ENCODE peak calls at places on chromosomes 13 and 19, in eight cellular contexts. One of them, this sample, is unnamed.

GRCh38 chr19:13906525-13906904 is 514 bp downstream of the CC2D1A start:
- DNase-seq in lung: peak; percentile 41
- DNase-seq in lower lobe of right lung: peak; percentile 64
- DNase-seq in fibroblast of lung: no peak
- DNase-seq in GM12878: no peak
- DNase-seq in ascending aorta: no peak
- DNase-seq in heart left ventricle: no peak
- DNase-seq in mucosa of descending colon: peak; percentile 88
- DNase-seq in this sample: no peak

GRCh38 chr13:112222971-112223370 is 153.2 kb upstream of the SPACA7 start:
- DNase-seq in lower lobe of right lung: no peak
- DNase-seq in GM12878: no peak
- DNase-seq in mucosa of descending colon: no peak
- DNase-seq in heart left ventricle: no peak
- DNase-seq in fibroblast of lung: no peak
- DNase-seq in ascending aorta: no peak
- DNase-seq in lung: no peak
- DNase-seq in this sample: no peak

GRCh38 chr19:33299061-33299665 is 3.2 kb downstream of the CEBPA start:
- DNase-seq in lung: no peak
- DNase-seq in mucosa of descending colon: peak; percentile 43
- DNase-seq in GM12878: no peak
- DNase-seq in ascending aorta: no peak
- DNase-seq in heart left ventricle: no peak
- DNase-seq in fibroblast of lung: no peak
- DNase-seq in lower lobe of right lung: no peak
- DNase-seq in this sample: no peak

GRCh38 chr19:56107626-56108351 is 13.3 kb downstream of the ZNF787 start:
- DNase-seq in ascending aorta: no peak
- DNase-seq in mucosa of descending colon: no peak
- DNase-seq in lung: no peak
- DNase-seq in fibroblast of lung: no peak
- DNase-seq in GM12878: no peak
- DNase-seq in heart left ventricle: no peak
- DNase-seq in lower lobe of right lung: no peak
- DNase-seq in this sample: no peak

GRCh38 chr13:50208826-50209335 is 193.6 kb downstream of the KCNRG start:
- DNase-seq in ascending aorta: peak; percentile 18
- DNase-seq in lung: peak; percentile 56
- DNase-seq in fibroblast of lung: peak; percentile 90
- DNase-seq in heart left ventricle: peak; percentile 54
- DNase-seq in lower lobe of right lung: peak; percentile 75
- DNase-seq in mucosa of descending colon: peak; percentile 51
- DNase-seq in GM12878: no peak
- DNase-seq in this sample: no peak

GRCh38 chr19:44573647-44574046 is 39.7 kb upstream of the IGSF23 start:
- DNase-seq in GM12878: no peak
- DNase-seq in mucosa of descending colon: no peak
- DNase-seq in lower lobe of right lung: no peak
- DNase-seq in lung: no peak
- DNase-seq in fibroblast of lung: peak; percentile 20
- DNase-seq in heart left ventricle: no peak
- DNase-seq in ascending aorta: no peak
- DNase-seq in this sample: no peak

GRCh38 chr19:3370728-3371591 is 4.6 kb downstream of the NFIC start:
- DNase-seq in heart left ventricle: no peak
- DNase-seq in fibroblast of lung: no peak
- DNase-seq in lung: no peak
- DNase-seq in GM12878: no peak
- DNase-seq in ascending aorta: no peak
- DNase-seq in lower lobe of right lung: no peak
- DNase-seq in mucosa of descending colon: no peak
- DNase-seq in this sample: no peak

GRCh38 chr19:19420570-19421301 is 15.3 kb downstream of the GATAD2A start:
- DNase-seq in GM12878: peak; percentile 87
- DNase-seq in lower lobe of right lung: no peak
- DNase-seq in fibroblast of lung: no peak
- DNase-seq in mucosa of descending colon: no peak
- DNase-seq in lung: no peak
- DNase-seq in heart left ventricle: no peak
- DNase-seq in ascending aorta: no peak
- DNase-seq in this sample: no peak

GRCh38 chr13:21684576-21684975 is 13.7 kb downstream of the FGF9 start:
- DNase-seq in mucosa of descending colon: no peak
- DNase-seq in heart left ventricle: no peak
- DNase-seq in GM12878: no peak
- DNase-seq in lower lobe of right lung: no peak
- DNase-seq in lung: no peak
- DNase-seq in ascending aorta: no peak
- DNase-seq in fibroblast of lung: peak; percentile 14
- DNase-seq in this sample: no peak

GRCh38 chr19:39083983-39084731 is at the start of gene ACP7:
- DNase-seq in GM12878: no peak
- DNase-seq in heart left ventricle: no peak
- DNase-seq in lower lobe of right lung: no peak
- DNase-seq in lung: no peak
- DNase-seq in mucosa of descending colon: no peak
- DNase-seq in fibroblast of lung: no peak
- DNase-seq in ascending aorta: no peak
- DNase-seq in this sample: no peak

DNA sequence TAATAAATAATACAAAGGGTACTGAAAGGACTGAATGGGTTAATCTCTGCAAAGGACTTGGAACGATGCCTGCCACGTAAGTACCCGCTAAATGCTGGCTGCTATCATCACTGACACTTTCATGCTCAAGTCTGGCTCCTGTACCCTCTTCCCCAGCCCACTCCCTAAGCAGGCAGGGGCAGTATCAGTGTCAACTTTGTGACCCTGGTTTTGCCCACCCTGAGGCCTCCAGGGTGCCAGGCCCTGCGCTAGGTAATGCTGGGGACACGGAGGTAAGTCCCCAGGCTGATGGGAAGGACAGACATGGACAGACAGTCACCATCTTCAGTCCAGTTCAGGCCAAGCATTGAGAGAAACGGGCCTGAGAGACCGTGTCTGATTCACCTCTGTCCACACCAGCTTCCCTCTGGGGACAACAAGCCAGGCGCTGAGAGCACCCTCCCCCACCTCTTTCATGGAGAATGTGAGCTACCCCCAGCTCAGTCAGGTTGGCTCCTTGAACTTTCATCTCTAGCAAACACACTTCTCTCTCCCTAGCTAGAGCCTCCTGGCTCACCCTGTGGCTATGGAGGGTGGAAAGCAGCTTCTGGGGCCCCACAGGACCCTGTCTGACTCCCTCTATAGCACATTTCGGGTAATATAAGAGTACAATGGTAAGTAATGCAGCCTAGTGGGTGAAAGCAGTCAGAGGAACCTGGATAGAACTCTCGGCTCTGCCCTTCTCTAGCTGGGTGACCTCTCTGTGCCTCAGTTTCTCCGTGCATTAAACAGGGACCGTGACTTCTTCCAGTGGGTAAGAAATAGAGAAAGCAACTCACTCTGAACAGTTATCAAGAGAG is 758 bp downstream of the ETFB start:
- DNase-seq in fibroblast of lung: peak; percentile 50
- DNase-seq in GM12878: no peak
- DNase-seq in heart left ventricle: no peak
- DNase-seq in ascending aorta: no peak
- DNase-seq in mucosa of descending colon: no peak
- DNase-seq in lower lobe of right lung: no peak
- DNase-seq in lung: no peak
- DNase-seq in this sample: no peak
- H3K4me3 ChIP-seq in fibroblast of lung: peak overlapping the region; percentile 93
- H3K4me3 ChIP-seq in GM12878: peak overlapping the region; percentile 85
- H3K4me3 ChIP-seq in heart left ventricle: peak overlapping the region; percentile 75
- H3K4me3 ChIP-seq in ascending aorta: peak overlapping the region; percentile 79
- H3K4me3 ChIP-seq in mucosa of descending colon: peak overlapping the region; percentile 45
- H3K4me3 ChIP-seq in lower lobe of right lung: peak overlapping the region; percentile 86
- H3K4me3 ChIP-seq in lung: peak overlapping the region; percentile 82
- H3K4me3 ChIP-seq in this sample: peak overlapping the region; percentile 96

GRCh38 chr13:46799139-46799538 is 2.2 kb upstream of the ESD start:
- DNase-seq in heart left ventricle: no peak
- DNase-seq in GM12878: no peak
- DNase-seq in lung: no peak
- DNase-seq in fibroblast of lung: no peak
- DNase-seq in ascending aorta: no peak
- DNase-seq in mucosa of descending colon: no peak
- DNase-seq in lower lobe of right lung: no peak
- DNase-seq in this sample: no peak

GRCh38 chr13:46796129-46796514 is 839 bp downstream of the ESD start:
- DNase-seq in heart left ventricle: no peak
- DNase-seq in lung: no peak
- DNase-seq in ascending aorta: no peak
- DNase-seq in lower lobe of right lung: no peak
- DNase-seq in mucosa of descending colon: no peak
- DNase-seq in GM12878: no peak
- DNase-seq in fibroblast of lung: no peak
- DNase-seq in this sample: no peak

GRCh38 chr13:46796515-46797467 is at the start of gene ESD:
- DNase-seq in mucosa of descending colon: peak; percentile 96
- DNase-seq in fibroblast of lung: peak; percentile 91
- DNase-seq in ascending aorta: peak; percentile 66
- DNase-seq in lung: peak; percentile 95
- DNase-seq in lower lobe of right lung: peak; percentile 96
- DNase-seq in heart left ventricle: peak; percentile 94
- DNase-seq in GM12878: peak; percentile 61
- DNase-seq in this sample: peak; percentile 37

GRCh38 chr13:46797468-46798237 is 692 bp upstream of the ESD start:
- DNase-seq in fibroblast of lung: no peak
- DNase-seq in mucosa of descending colon: no peak
- DNase-seq in heart left ventricle: no peak
- DNase-seq in lung: no peak
- DNase-seq in GM12878: no peak
- DNase-seq in ascending aorta: no peak
- DNase-seq in lower lobe of right lung: no peak
- DNase-seq in this sample: peak; percentile 56

DNA sequence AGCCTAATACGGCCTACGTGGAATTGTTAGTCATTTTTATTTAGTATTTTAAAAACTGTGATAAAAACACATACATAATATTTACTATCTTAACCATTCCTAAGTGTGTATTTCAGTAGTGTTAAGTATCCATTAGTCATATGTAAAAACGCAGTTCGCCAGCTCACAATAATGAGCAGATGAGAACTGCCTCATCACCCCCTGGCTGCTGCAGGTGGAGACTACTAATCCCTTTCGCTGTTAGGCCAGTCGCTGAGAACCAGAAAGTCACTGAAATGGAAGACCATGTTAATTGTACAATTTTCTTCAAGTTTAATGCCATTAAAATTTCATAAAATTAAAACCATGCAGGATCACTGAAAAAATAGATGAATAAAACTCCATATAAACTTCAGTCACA is 1.6 kb downstream of the ESD start:
- DNase-seq in GM12878: no peak
- DNase-seq in ascending aorta: no peak
- DNase-seq in lower lobe of right lung: no peak
- DNase-seq in mucosa of descending colon: no peak
- DNase-seq in lung: no peak
- DNase-seq in fibroblast of lung: no peak
- DNase-seq in heart left ventricle: no peak
- DNase-seq in this sample: no peak
- H3K4me3 ChIP-seq in GM12878: peak overlapping the region; percentile 82
- H3K4me3 ChIP-seq in ascending aorta: no peak overlapping the region
- H3K4me3 ChIP-seq in lower lobe of right lung: no peak overlapping the region
- H3K4me3 ChIP-seq in mucosa of descending colon: no peak overlapping the region
- H3K4me3 ChIP-seq in lung: no peak overlapping the region
- H3K4me3 ChIP-seq in fibroblast of lung: no peak overlapping the region
- H3K4me3 ChIP-seq in heart left ventricle: peak overlapping the region; percentile 87
- H3K4me3 ChIP-seq in this sample: peak overlapping the region; percentile 81

GRCh38 chr19:40692212-40692551 is 1.7 kb upstream of the NUMBL start:
- DNase-seq in lung: no peak
- DNase-seq in mucosa of descending colon: no peak
- DNase-seq in GM12878: no peak
- DNase-seq in lower lobe of right lung: no peak
- DNase-seq in heart left ventricle: no peak
- DNase-seq in fibroblast of lung: no peak
- DNase-seq in ascending aorta: no peak
- DNase-seq in this sample: no peak

GRCh38 chr19:40690050-40690698 is at the start of gene NUMBL:
- DNase-seq in lower lobe of right lung: no peak
- DNase-seq in fibroblast of lung: no peak
- DNase-seq in heart left ventricle: no peak
- DNase-seq in lung: no peak
- DNase-seq in mucosa of descending colon: no peak
- DNase-seq in ascending aorta: no peak
- DNase-seq in GM12878: no peak
- DNase-seq in this sample: no peak

GRCh38 chr19:40690699-40691420 is 409 bp upstream of the NUMBL start:
- DNase-seq in heart left ventricle: peak; percentile 96
- DNase-seq in GM12878: peak; percentile 53
- DNase-seq in lower lobe of right lung: peak; percentile 96
- DNase-seq in fibroblast of lung: peak; percentile 93
- DNase-seq in mucosa of descending colon: peak; percentile 96
- DNase-seq in lung: peak; percentile 92
- DNase-seq in ascending aorta: peak; percentile 71
- DNase-seq in this sample: no peak

GRCh38 chr19:40693150-40693788 is 2.8 kb upstream of the NUMBL start:
- DNase-seq in heart left ventricle: no peak
- DNase-seq in lung: no peak
- DNase-seq in GM12878: no peak
- DNase-seq in mucosa of descending colon: no peak
- DNase-seq in ascending aorta: no peak
- DNase-seq in lower lobe of right lung: no peak
- DNase-seq in fibroblast of lung: no peak
- DNase-seq in this sample: no peak

DNA sequence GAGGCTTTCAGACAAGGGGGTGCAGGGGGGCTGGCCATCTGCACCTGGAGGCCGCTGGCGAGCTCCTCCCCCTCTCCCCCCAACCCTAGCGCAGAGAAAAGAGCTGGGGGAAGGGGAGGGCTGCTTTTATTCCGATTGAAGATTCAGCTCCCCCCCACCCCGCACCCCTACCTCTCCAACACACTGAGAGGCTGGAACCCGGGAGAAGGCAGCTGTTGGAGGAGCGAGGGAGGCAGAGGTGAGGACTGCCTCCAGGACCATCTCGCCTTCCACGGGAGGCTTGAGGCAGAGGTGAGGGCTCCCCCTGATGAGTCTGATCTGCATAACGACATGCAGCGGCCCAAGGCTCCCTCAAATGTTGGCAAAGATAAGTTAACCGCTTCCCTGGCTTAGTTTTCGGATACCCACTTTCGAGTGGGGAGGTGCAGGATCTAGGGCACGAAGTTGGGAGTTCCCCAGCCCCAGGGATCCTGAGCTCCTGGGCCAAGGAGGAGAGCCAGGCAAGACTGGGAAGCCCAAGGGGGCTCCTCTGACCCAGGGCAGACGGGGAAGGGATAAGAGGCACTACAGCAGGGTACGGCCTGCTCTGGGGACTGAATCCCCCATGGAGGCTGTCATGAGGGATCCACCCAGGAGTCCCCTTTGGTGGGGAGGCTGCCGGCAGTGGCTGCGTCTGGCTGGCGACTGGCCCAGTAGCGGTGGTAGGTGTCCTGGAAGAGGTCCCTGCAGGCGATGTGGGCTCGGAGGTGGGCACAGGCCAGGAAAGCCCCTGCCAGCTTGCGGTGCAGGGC is 1.2 kb upstream of the NUMBL start:
- DNase-seq in ascending aorta: no peak
- DNase-seq in GM12878: no peak
- DNase-seq in lower lobe of right lung: no peak
- DNase-seq in fibroblast of lung: peak; percentile 5
- DNase-seq in lung: no peak
- DNase-seq in mucosa of descending colon: no peak
- DNase-seq in heart left ventricle: no peak
- DNase-seq in this sample: no peak
- H3K4me3 ChIP-seq in ascending aorta: peak overlapping the region; percentile 86
- H3K4me3 ChIP-seq in GM12878: no peak overlapping the region
- H3K4me3 ChIP-seq in lower lobe of right lung: peak overlapping the region; percentile 64
- H3K4me3 ChIP-seq in fibroblast of lung: no peak overlapping the region
- H3K4me3 ChIP-seq in lung: no peak overlapping the region
- H3K4me3 ChIP-seq in mucosa of descending colon: no peak overlapping the region
- H3K4me3 ChIP-seq in heart left ventricle: peak overlapping the region; percentile 80
- H3K4me3 ChIP-seq in this sample: no peak overlapping the region

GRCh38 chr19:728011-728410 is 19.3 kb downstream of the PALM start:
- DNase-seq in fibroblast of lung: peak; percentile 46
- DNase-seq in heart left ventricle: peak; percentile 81
- DNase-seq in mucosa of descending colon: no peak
- DNase-seq in ascending aorta: no peak
- DNase-seq in lower lobe of right lung: peak; percentile 67
- DNase-seq in GM12878: no peak
- DNase-seq in lung: peak; percentile 57
- DNase-seq in this sample: no peak
- H3K4me3 ChIP-seq in fibroblast of lung: no peak overlapping the region
- H3K4me3 ChIP-seq in heart left ventricle: no peak overlapping the region
- H3K4me3 ChIP-seq in mucosa of descending colon: no peak overlapping the region
- H3K4me3 ChIP-seq in ascending aorta: no peak overlapping the region
- H3K4me3 ChIP-seq in lower lobe of right lung: no peak overlapping the region
- H3K4me3 ChIP-seq in GM12878: no peak overlapping the region
- H3K4me3 ChIP-seq in lung: no peak overlapping the region
- H3K4me3 ChIP-seq in this sample: no peak overlapping the region